ENCODE peak calls at places on chromosome 20, in four cellular contexts. One of them, this sample, is unnamed.

GRCh38 chr20:14777571-14777970 is 440.2 kb upstream of the FLRT3 start:
- DNase-seq in fibroblast of villous mesenchyme: no peak
- DNase-seq in AG09309: no peak
- DNase-seq in mucosa of descending colon: no peak
- DNase-seq in this sample: no peak

GRCh38 chr20:58852559-58853271 is at the start of gene GNAS:
- DNase-seq in fibroblast of villous mesenchyme: peak; percentile 63
- DNase-seq in AG09309: no peak
- DNase-seq in mucosa of descending colon: peak; percentile 64
- DNase-seq in this sample: no peak

GRCh38 chr20:21514553-21515251 is 838 bp upstream of the NKX2-2 start:
- DNase-seq in fibroblast of villous mesenchyme: no peak
- DNase-seq in AG09309: no peak
- DNase-seq in mucosa of descending colon: no peak
- DNase-seq in this sample: no peak

GRCh38 chr20:64109390-64109747 is 2.0 kb upstream of the NPBWR2 start:
- DNase-seq in fibroblast of villous mesenchyme: no peak
- DNase-seq in AG09309: no peak
- DNase-seq in mucosa of descending colon: no peak
- DNase-seq in this sample: no peak

GRCh38 chr20:14716251-14716650 is 378.8 kb upstream of the FLRT3 start:
- DNase-seq in fibroblast of villous mesenchyme: no peak
- DNase-seq in AG09309: no peak
- DNase-seq in mucosa of descending colon: no peak
- DNase-seq in this sample: no peak

GRCh38 chr20:57659131-57659788 is 39.0 kb upstream of the ZBP1 start:
- DNase-seq in fibroblast of villous mesenchyme: no peak
- DNase-seq in AG09309: no peak
- DNase-seq in mucosa of descending colon: peak; percentile 39
- DNase-seq in this sample: no peak

GRCh38 chr20:24913076-24913628 is 35.9 kb upstream of the CST7 start:
- DNase-seq in fibroblast of villous mesenchyme: no peak
- DNase-seq in AG09309: no peak
- DNase-seq in mucosa of descending colon: no peak
- DNase-seq in this sample: no peak

GRCh38 chr20:63234693-63235398 is 859 bp upstream of the BIRC7 start:
- DNase-seq in fibroblast of villous mesenchyme: no peak
- DNase-seq in AG09309: no peak
- DNase-seq in mucosa of descending colon: no peak
- DNase-seq in this sample: no peak

GRCh38 chr20:25039697-25040437 is 18.1 kb downstream of the ACSS1 start:
- DNase-seq in fibroblast of villous mesenchyme: peak; percentile 57
- DNase-seq in AG09309: no peak
- DNase-seq in mucosa of descending colon: peak; percentile 82
- DNase-seq in this sample: no peak

GRCh38 chr20:58890454-58891075 is 38.0 kb downstream of the GNAS start:
- DNase-seq in fibroblast of villous mesenchyme: peak; percentile 90
- DNase-seq in AG09309: no peak
- DNase-seq in mucosa of descending colon: peak; percentile 85
- DNase-seq in this sample: no peak

GRCh38 chr20:60749804-60750602 is 502.1 kb upstream of the CDH4 start:
- DNase-seq in fibroblast of villous mesenchyme: no peak
- DNase-seq in AG09309: no peak
- DNase-seq in mucosa of descending colon: no peak
- DNase-seq in this sample: no peak

GRCh38 chr20:57090590-57091560 is 175.6 kb downstream of the BMP7 start:
- DNase-seq in fibroblast of villous mesenchyme: no peak
- DNase-seq in AG09309: no peak
- DNase-seq in mucosa of descending colon: no peak
- DNase-seq in this sample: no peak

GRCh38 chr20:56359212-56360132 is 698 bp downstream of the FAM210B start:
- DNase-seq in fibroblast of villous mesenchyme: peak; percentile 82
- DNase-seq in AG09309: no peak
- DNase-seq in mucosa of descending colon: peak; percentile 68
- DNase-seq in this sample: no peak

GRCh38 chr20:53963670-53964466 is 106.5 kb downstream of the BCAS1 start:
- DNase-seq in fibroblast of villous mesenchyme: no peak
- DNase-seq in AG09309: no peak
- DNase-seq in mucosa of descending colon: no peak
- DNase-seq in this sample: no peak

GRCh38 chr20:41094656-41095055 is 42.7 kb upstream of the PLCG1 start:
- DNase-seq in fibroblast of villous mesenchyme: no peak
- DNase-seq in AG09309: no peak
- DNase-seq in mucosa of descending colon: no peak
- DNase-seq in this sample: no peak

GRCh38 chr20:49871391-49871948 is 43.9 kb downstream of the SPATA2 start:
- DNase-seq in fibroblast of villous mesenchyme: no peak
- DNase-seq in AG09309: no peak
- DNase-seq in mucosa of descending colon: no peak
- DNase-seq in this sample: no peak

GRCh38 chr20:1474817-1475603 is 8.4 kb upstream of the NSFL1C start:
- DNase-seq in fibroblast of villous mesenchyme: no peak
- DNase-seq in AG09309: no peak
- DNase-seq in mucosa of descending colon: no peak
- DNase-seq in this sample: no peak

GRCh38 chr20:63767456-63767855 is 27.9 kb downstream of the SLC2A4RG start:
- DNase-seq in fibroblast of villous mesenchyme: no peak
- DNase-seq in AG09309: no peak
- DNase-seq in mucosa of descending colon: peak; percentile 50
- DNase-seq in this sample: no peak

GRCh38 chr20:52975024-52975732 is 3.0 kb downstream of the TSHZ2 start:
- DNase-seq in fibroblast of villous mesenchyme: no peak
- DNase-seq in AG09309: no peak
- DNase-seq in mucosa of descending colon: no peak
- DNase-seq in this sample: no peak

GRCh38 chr20:57153238-57153905 is 113.1 kb downstream of the BMP7 start:
- DNase-seq in fibroblast of villous mesenchyme: no peak
- DNase-seq in AG09309: no peak
- DNase-seq in mucosa of descending colon: no peak
- DNase-seq in this sample: no peak

GRCh38 chr20:1085515-1086272 is 32.7 kb upstream of the PSMF1 start:
- DNase-seq in fibroblast of villous mesenchyme: no peak
- DNase-seq in AG09309: no peak
- DNase-seq in mucosa of descending colon: no peak
- DNase-seq in this sample: no peak

GRCh38 chr20:64112691-64113443 is 5.5 kb upstream of the NPBWR2 start:
- DNase-seq in fibroblast of villous mesenchyme: no peak
- DNase-seq in AG09309: no peak
- DNase-seq in mucosa of descending colon: no peak
- DNase-seq in this sample: no peak

GRCh38 chr20:45937765-45938164 is 3.3 kb downstream of the PCIF1 start:
- DNase-seq in fibroblast of villous mesenchyme: peak; percentile 37
- DNase-seq in AG09309: no peak
- DNase-seq in mucosa of descending colon: peak; percentile 3
- DNase-seq in this sample: no peak

GRCh38 chr20:14979472-14979986 is 642.1 kb upstream of the FLRT3 start:
- DNase-seq in fibroblast of villous mesenchyme: no peak
- DNase-seq in AG09309: no peak
- DNase-seq in mucosa of descending colon: no peak
- DNase-seq in this sample: peak; percentile 18

GRCh38 chr20:25066386-25066785 is 8.4 kb upstream of the ACSS1 start:
- DNase-seq in fibroblast of villous mesenchyme: no peak
- DNase-seq in AG09309: no peak
- DNase-seq in mucosa of descending colon: no peak
- DNase-seq in this sample: no peak

GRCh38 chr20:34315236-34315635 is 12.1 kb upstream of the AHCY start:
- DNase-seq in fibroblast of villous mesenchyme: no peak
- DNase-seq in AG09309: no peak
- DNase-seq in mucosa of descending colon: no peak
- DNase-seq in this sample: no peak

GRCh38 chr20:34311118-34312023 is 8.2 kb upstream of the AHCY start:
- DNase-seq in fibroblast of villous mesenchyme: no peak
- DNase-seq in AG09309: no peak
- DNase-seq in mucosa of descending colon: peak; percentile 87
- DNase-seq in this sample: no peak

GRCh38 chr20:34312024-34312460 is 8.9 kb upstream of the AHCY start:
- DNase-seq in fibroblast of villous mesenchyme: no peak
- DNase-seq in AG09309: no peak
- DNase-seq in mucosa of descending colon: peak; percentile 57
- DNase-seq in this sample: no peak

GRCh38 chr20:34310481-34311117 is 7.4 kb upstream of the AHCY start:
- DNase-seq in fibroblast of villous mesenchyme: no peak
- DNase-seq in AG09309: no peak
- DNase-seq in mucosa of descending colon: no peak
- DNase-seq in this sample: no peak

DNA sequence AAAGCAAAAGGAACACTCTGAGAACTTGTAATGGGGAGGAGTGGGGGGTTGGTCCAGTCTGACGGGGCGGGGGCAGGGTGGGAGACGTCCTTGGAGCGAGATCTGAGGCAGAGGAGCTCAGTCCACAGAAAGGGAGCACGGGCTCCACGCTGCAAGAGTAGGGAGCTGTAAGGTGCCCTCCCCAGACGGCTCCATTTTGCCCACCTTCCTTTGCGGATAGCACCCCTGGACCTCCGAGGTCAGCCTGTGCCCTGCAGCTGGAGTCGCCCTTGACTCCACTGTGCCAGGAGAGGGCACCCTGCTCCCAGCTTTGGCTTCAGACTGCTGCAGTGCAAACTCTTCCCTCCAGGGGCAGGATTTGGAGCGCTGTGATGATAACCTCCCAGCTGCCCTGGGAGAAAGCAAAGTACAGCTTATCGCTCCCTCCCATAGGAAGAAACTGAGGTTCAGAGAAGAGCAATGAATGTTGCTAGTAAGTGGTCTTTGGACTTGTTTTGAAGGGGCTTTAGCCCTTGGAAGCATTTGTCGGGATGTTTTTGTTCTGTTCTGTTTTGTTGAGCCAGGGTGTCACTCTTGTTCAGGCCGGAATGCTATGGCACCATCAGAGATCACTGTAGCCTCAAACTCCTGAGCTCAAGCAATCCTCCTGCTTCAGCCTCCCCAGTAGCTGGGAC is 9.5 kb upstream of the AHCY start:
- DNase-seq in fibroblast of villous mesenchyme: peak; percentile 84
- DNase-seq in AG09309: peak; percentile 41
- DNase-seq in mucosa of descending colon: peak; percentile 86
- DNase-seq in this sample: peak; percentile 34
- H3K4me3 ChIP-seq in fibroblast of villous mesenchyme: peak overlapping the region; percentile 38
- H3K4me3 ChIP-seq in AG09309: peak overlapping the region; percentile 34
- H3K4me3 ChIP-seq in mucosa of descending colon: no peak overlapping the region
- H3K4me3 ChIP-seq in this sample: no peak overlapping the region

DNA sequence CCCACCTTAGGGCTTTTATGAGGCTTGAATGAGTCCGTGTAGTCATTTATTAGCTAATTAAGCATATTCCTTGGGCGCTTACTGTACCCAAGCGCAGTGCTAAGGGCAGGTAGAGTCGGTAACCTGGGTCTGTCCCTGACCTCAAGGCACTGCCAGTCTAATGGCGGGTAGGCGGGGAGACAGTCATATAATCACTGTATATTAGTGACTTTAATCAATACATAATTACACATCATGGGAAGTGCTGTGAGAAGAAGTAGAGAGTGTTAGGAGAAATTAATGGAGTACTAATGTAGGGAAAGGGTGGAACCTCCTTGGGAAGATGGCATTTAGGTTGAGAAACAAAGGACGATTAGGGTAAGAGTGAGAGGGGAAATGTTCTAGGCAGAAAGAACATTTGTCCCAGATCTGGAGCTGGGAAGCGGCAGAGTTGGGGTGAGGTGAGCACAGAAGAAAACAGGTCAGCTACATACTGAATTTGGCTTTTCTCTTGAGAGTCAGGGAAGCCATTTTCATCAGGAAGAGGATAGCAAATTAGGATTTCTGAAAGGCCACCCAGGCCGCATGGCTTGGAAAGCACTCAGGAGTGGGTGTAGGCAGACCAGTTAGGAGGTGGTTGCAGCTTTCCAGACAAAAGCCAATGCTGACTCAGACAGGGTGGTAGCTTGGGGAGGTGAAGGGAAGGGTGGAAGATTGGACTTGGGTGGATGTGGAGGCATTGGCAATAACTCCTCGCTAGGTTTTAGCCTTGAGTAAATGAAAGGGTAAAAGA is 952 bp upstream of the BLCAP start:
- DNase-seq in fibroblast of villous mesenchyme: no peak
- DNase-seq in AG09309: no peak
- DNase-seq in mucosa of descending colon: no peak
- DNase-seq in this sample: no peak
- H3K4me3 ChIP-seq in fibroblast of villous mesenchyme: peak overlapping the region; percentile 81
- H3K4me3 ChIP-seq in AG09309: peak overlapping the region; percentile 98
- H3K4me3 ChIP-seq in mucosa of descending colon: peak overlapping the region; percentile 64
- H3K4me3 ChIP-seq in this sample: peak overlapping the region; percentile 97

GRCh38 chr20:12012241-12013222 is 94.8 kb downstream of the BTBD3 start:
- DNase-seq in fibroblast of villous mesenchyme: peak; percentile 61
- DNase-seq in AG09309: no peak
- DNase-seq in mucosa of descending colon: no peak
- DNase-seq in this sample: peak; percentile 12
- H3K4me3 ChIP-seq in fibroblast of villous mesenchyme: no peak overlapping the region
- H3K4me3 ChIP-seq in AG09309: no peak overlapping the region
- H3K4me3 ChIP-seq in mucosa of descending colon: no peak overlapping the region
- H3K4me3 ChIP-seq in this sample: no peak overlapping the region

GRCh38 chr20:3890999-3891929 is 2.1 kb downstream of the PANK2 start:
- DNase-seq in fibroblast of villous mesenchyme: no peak
- DNase-seq in AG09309: no peak
- DNase-seq in mucosa of descending colon: no peak
- DNase-seq in this sample: no peak
- H3K4me3 ChIP-seq in fibroblast of villous mesenchyme: peak overlapping the region; percentile 97
- H3K4me3 ChIP-seq in AG09309: peak overlapping the region; percentile 87
- H3K4me3 ChIP-seq in mucosa of descending colon: no peak overlapping the region
- H3K4me3 ChIP-seq in this sample: peak overlapping the region; percentile 98

GRCh38 chr20:19885981-19886665 is 128.1 kb downstream of the RIN2 start:
- DNase-seq in fibroblast of villous mesenchyme: peak; percentile 62
- DNase-seq in AG09309: no peak
- DNase-seq in mucosa of descending colon: peak; percentile 80
- DNase-seq in this sample: no peak
- H3K4me3 ChIP-seq in fibroblast of villous mesenchyme: peak overlapping the region; percentile 17
- H3K4me3 ChIP-seq in AG09309: no peak overlapping the region
- H3K4me3 ChIP-seq in mucosa of descending colon: peak overlapping the region; percentile 7
- H3K4me3 ChIP-seq in this sample: no peak overlapping the region

GRCh38 chr20:47318596-47319516 is 37.6 kb downstream of the ZMYND8 start:
- DNase-seq in fibroblast of villous mesenchyme: peak; percentile 79
- DNase-seq in AG09309: no peak
- DNase-seq in mucosa of descending colon: peak; percentile 80
- DNase-seq in this sample: no peak

GRCh38 chr20:47316776-47317126 is 39.7 kb downstream of the ZMYND8 start:
- DNase-seq in fibroblast of villous mesenchyme: no peak
- DNase-seq in AG09309: no peak
- DNase-seq in mucosa of descending colon: no peak
- DNase-seq in this sample: no peak

GRCh38 chr20:47317127-47317895 is 39.2 kb downstream of the ZMYND8 start:
- DNase-seq in fibroblast of villous mesenchyme: peak; percentile 98
- DNase-seq in AG09309: peak; percentile 88
- DNase-seq in mucosa of descending colon: peak; percentile 83
- DNase-seq in this sample: peak; percentile 90

GRCh38 chr20:47319517-47320252 is 36.8 kb downstream of the ZMYND8 start:
- DNase-seq in fibroblast of villous mesenchyme: peak; percentile 76
- DNase-seq in AG09309: no peak
- DNase-seq in mucosa of descending colon: peak; percentile 61
- DNase-seq in this sample: no peak

GRCh38 chr20:47318027-47318595 is 38.4 kb downstream of the ZMYND8 start:
- DNase-seq in fibroblast of villous mesenchyme: peak; percentile 81
- DNase-seq in AG09309: no peak
- DNase-seq in mucosa of descending colon: no peak
- DNase-seq in this sample: no peak
- H3K4me3 ChIP-seq in fibroblast of villous mesenchyme: peak overlapping the region; percentile 10
- H3K4me3 ChIP-seq in AG09309: peak overlapping the region; percentile 19
- H3K4me3 ChIP-seq in mucosa of descending colon: no peak overlapping the region
- H3K4me3 ChIP-seq in this sample: no peak overlapping the region

This sample was measured in kidney epithelial cell.